ENCODE peak calls at places on chromosomes 4 and X, in nine cellular contexts. One of them, this sample, is unnamed.
A peak's percentile ranks its signal among the peaks of the same experiment; 100 is the strongest.

GRCh38 chr4:128831526-128832252 is 22.2 kb downstream of the JADE1 start:
- DNase-seq in cardiac fibroblast: no peak
- DNase-seq in ecto neural progenitor cell: peak; percentile 62
- DNase-seq in activated naive CD4-positive, alpha-beta T cell treated with anti-CD3 and anti-CD28 coated beads for 36 hours: no peak
- DNase-seq in HT1080: no peak
- DNase-seq in body of pancreas: no peak
- DNase-seq in activated T-cell treated with anti-CD3 and anti-CD28 coated beads for 4 hours: no peak
- DNase-seq in HS-5: no peak
- DNase-seq in HFFc6: no peak
- DNase-seq in this sample: no peak

GRCh38 chrX:66015152-66015827 is 24.6 kb downstream of the VSIG4 start:
- DNase-seq in body of pancreas: no peak
- DNase-seq in HS-5: no peak
- DNase-seq in HT1080: no peak
- DNase-seq in HFFc6: no peak
- DNase-seq in cardiac fibroblast: peak; percentile 2
- DNase-seq in activated naive CD4-positive, alpha-beta T cell treated with anti-CD3 and anti-CD28 coated beads for 36 hours: no peak
- DNase-seq in ecto neural progenitor cell: no peak
- DNase-seq in activated T-cell treated with anti-CD3 and anti-CD28 coated beads for 4 hours: no peak
- DNase-seq in this sample: no peak

GRCh38 chrX:19225906-19226305 is 103.6 kb upstream of the ADGRG2 start:
- DNase-seq in activated T-cell treated with anti-CD3 and anti-CD28 coated beads for 4 hours: no peak
- DNase-seq in HT1080: peak; percentile 42
- DNase-seq in body of pancreas: no peak
- DNase-seq in cardiac fibroblast: peak; percentile 24
- DNase-seq in ecto neural progenitor cell: no peak
- DNase-seq in activated naive CD4-positive, alpha-beta T cell treated with anti-CD3 and anti-CD28 coated beads for 36 hours: no peak
- DNase-seq in HS-5: no peak
- DNase-seq in HFFc6: no peak
- DNase-seq in this sample: no peak

GRCh38 chrX:101417981-101418841 is 10.2 kb downstream of the HNRNPH2 start:
- DNase-seq in HFFc6: no peak
- DNase-seq in activated naive CD4-positive, alpha-beta T cell treated with anti-CD3 and anti-CD28 coated beads for 36 hours: peak; percentile 43
- DNase-seq in HS-5: no peak
- DNase-seq in activated T-cell treated with anti-CD3 and anti-CD28 coated beads for 4 hours: no peak
- DNase-seq in ecto neural progenitor cell: peak; percentile 78
- DNase-seq in body of pancreas: peak; percentile 57
- DNase-seq in cardiac fibroblast: peak; percentile 39
- DNase-seq in HT1080: peak; percentile 20
- DNase-seq in this sample: no peak

GRCh38 chr4:931194-931959 is 739 bp downstream of the GAK start:
- DNase-seq in activated naive CD4-positive, alpha-beta T cell treated with anti-CD3 and anti-CD28 coated beads for 36 hours: peak; percentile 20
- DNase-seq in activated T-cell treated with anti-CD3 and anti-CD28 coated beads for 4 hours: no peak
- DNase-seq in cardiac fibroblast: peak; percentile 72
- DNase-seq in body of pancreas: peak; percentile 30
- DNase-seq in HT1080: peak; percentile 6
- DNase-seq in ecto neural progenitor cell: no peak
- DNase-seq in HFFc6: peak; percentile 82
- DNase-seq in HS-5: peak; percentile 16
- DNase-seq in this sample: no peak

GRCh38 chr4:150078996-150079581 is 844 bp downstream of the DCLK2 start:
- DNase-seq in HS-5: no peak
- DNase-seq in HFFc6: peak; percentile 38
- DNase-seq in activated naive CD4-positive, alpha-beta T cell treated with anti-CD3 and anti-CD28 coated beads for 36 hours: peak; percentile 27
- DNase-seq in body of pancreas: peak; percentile 36
- DNase-seq in HT1080: peak; percentile 48
- DNase-seq in cardiac fibroblast: peak; percentile 38
- DNase-seq in ecto neural progenitor cell: peak; percentile 71
- DNase-seq in activated T-cell treated with anti-CD3 and anti-CD28 coated beads for 4 hours: no peak
- DNase-seq in this sample: no peak

GRCh38 chrX:53685711-53686110 is 808 bp downstream of the HUWE1 start:
- DNase-seq in activated T-cell treated with anti-CD3 and anti-CD28 coated beads for 4 hours: no peak
- DNase-seq in body of pancreas: no peak
- DNase-seq in HS-5: no peak
- DNase-seq in HFFc6: no peak
- DNase-seq in ecto neural progenitor cell: no peak
- DNase-seq in activated naive CD4-positive, alpha-beta T cell treated with anti-CD3 and anti-CD28 coated beads for 36 hours: no peak
- DNase-seq in cardiac fibroblast: no peak
- DNase-seq in HT1080: no peak
- DNase-seq in this sample: no peak

GRCh38 chr4:97923096-97923495 is 220.2 kb downstream of the STPG2 start:
- DNase-seq in activated T-cell treated with anti-CD3 and anti-CD28 coated beads for 4 hours: no peak
- DNase-seq in ecto neural progenitor cell: no peak
- DNase-seq in HS-5: no peak
- DNase-seq in activated naive CD4-positive, alpha-beta T cell treated with anti-CD3 and anti-CD28 coated beads for 36 hours: no peak
- DNase-seq in HFFc6: no peak
- DNase-seq in body of pancreas: no peak
- DNase-seq in cardiac fibroblast: no peak
- DNase-seq in HT1080: no peak
- DNase-seq in this sample: no peak

GRCh38 chr4:163495900-163496299 is 1.4 kb downstream of the TMA16 start:
- DNase-seq in body of pancreas: no peak
- DNase-seq in ecto neural progenitor cell: no peak
- DNase-seq in HFFc6: no peak
- DNase-seq in HT1080: no peak
- DNase-seq in activated naive CD4-positive, alpha-beta T cell treated with anti-CD3 and anti-CD28 coated beads for 36 hours: peak; percentile 14
- DNase-seq in HS-5: no peak
- DNase-seq in activated T-cell treated with anti-CD3 and anti-CD28 coated beads for 4 hours: no peak
- DNase-seq in cardiac fibroblast: peak; percentile 4
- DNase-seq in this sample: no peak

GRCh38 chrX:38755319-38755718 is 45.9 kb upstream of the MID1IP1 start:
- DNase-seq in HS-5: no peak
- DNase-seq in cardiac fibroblast: no peak
- DNase-seq in ecto neural progenitor cell: no peak
- DNase-seq in body of pancreas: no peak
- DNase-seq in activated naive CD4-positive, alpha-beta T cell treated with anti-CD3 and anti-CD28 coated beads for 36 hours: no peak
- DNase-seq in HT1080: no peak
- DNase-seq in HFFc6: no peak
- DNase-seq in activated T-cell treated with anti-CD3 and anti-CD28 coated beads for 4 hours: no peak
- DNase-seq in this sample: no peak

GRCh38 chr4:131006388-131006787 is 1910.4 kb downstream of the C4orf33 start:
- DNase-seq in HT1080: no peak
- DNase-seq in HS-5: no peak
- DNase-seq in cardiac fibroblast: no peak
- DNase-seq in activated naive CD4-positive, alpha-beta T cell treated with anti-CD3 and anti-CD28 coated beads for 36 hours: no peak
- DNase-seq in body of pancreas: no peak
- DNase-seq in ecto neural progenitor cell: no peak
- DNase-seq in HFFc6: no peak
- DNase-seq in activated T-cell treated with anti-CD3 and anti-CD28 coated beads for 4 hours: no peak
- DNase-seq in this sample: no peak

GRCh38 chr4:158715787-158716186 is 7.4 kb downstream of the PPID start:
- DNase-seq in cardiac fibroblast: no peak
- DNase-seq in HS-5: no peak
- DNase-seq in activated T-cell treated with anti-CD3 and anti-CD28 coated beads for 4 hours: no peak
- DNase-seq in activated naive CD4-positive, alpha-beta T cell treated with anti-CD3 and anti-CD28 coated beads for 36 hours: no peak
- DNase-seq in body of pancreas: no peak
- DNase-seq in HT1080: no peak
- DNase-seq in ecto neural progenitor cell: no peak
- DNase-seq in HFFc6: no peak
- DNase-seq in this sample: no peak

GRCh38 chrX:139120760-139121159 is 409.2 kb upstream of the FGF13 start:
- DNase-seq in activated naive CD4-positive, alpha-beta T cell treated with anti-CD3 and anti-CD28 coated beads for 36 hours: no peak
- DNase-seq in activated T-cell treated with anti-CD3 and anti-CD28 coated beads for 4 hours: no peak
- DNase-seq in HT1080: peak; percentile 84
- DNase-seq in HFFc6: no peak
- DNase-seq in body of pancreas: no peak
- DNase-seq in HS-5: peak; percentile 16
- DNase-seq in ecto neural progenitor cell: no peak
- DNase-seq in cardiac fibroblast: no peak
- DNase-seq in this sample: no peak

GRCh38 chr4:124483043-124483906 is 229.3 kb downstream of the ANKRD50 start:
- DNase-seq in cardiac fibroblast: peak; percentile 22
- DNase-seq in body of pancreas: no peak
- DNase-seq in activated naive CD4-positive, alpha-beta T cell treated with anti-CD3 and anti-CD28 coated beads for 36 hours: no peak
- DNase-seq in ecto neural progenitor cell: peak; percentile 72
- DNase-seq in HT1080: no peak
- DNase-seq in HFFc6: no peak
- DNase-seq in HS-5: no peak
- DNase-seq in activated T-cell treated with anti-CD3 and anti-CD28 coated beads for 4 hours: no peak
- DNase-seq in this sample: no peak

GRCh38 chr4:10697071-10697470 is 12.5 kb upstream of the CLNK start:
- DNase-seq in ecto neural progenitor cell: no peak
- DNase-seq in HFFc6: no peak
- DNase-seq in HT1080: no peak
- DNase-seq in activated T-cell treated with anti-CD3 and anti-CD28 coated beads for 4 hours: no peak
- DNase-seq in cardiac fibroblast: no peak
- DNase-seq in activated naive CD4-positive, alpha-beta T cell treated with anti-CD3 and anti-CD28 coated beads for 36 hours: no peak
- DNase-seq in HS-5: no peak
- DNase-seq in body of pancreas: no peak
- DNase-seq in this sample: no peak

GRCh38 chrX:147550217-147550616 is 361.5 kb upstream of the FMR1 start:
- DNase-seq in ecto neural progenitor cell: no peak
- DNase-seq in HS-5: no peak
- DNase-seq in activated naive CD4-positive, alpha-beta T cell treated with anti-CD3 and anti-CD28 coated beads for 36 hours: peak; percentile 9
- DNase-seq in cardiac fibroblast: no peak
- DNase-seq in activated T-cell treated with anti-CD3 and anti-CD28 coated beads for 4 hours: no peak
- DNase-seq in HFFc6: no peak
- DNase-seq in body of pancreas: peak; percentile 11
- DNase-seq in HT1080: peak; percentile 11
- DNase-seq in this sample: no peak

GRCh38 chr4:107299646-107300045 is 263.5 kb upstream of the DKK2 start:
- DNase-seq in ecto neural progenitor cell: no peak
- DNase-seq in activated naive CD4-positive, alpha-beta T cell treated with anti-CD3 and anti-CD28 coated beads for 36 hours: no peak
- DNase-seq in HFFc6: peak; percentile 75
- DNase-seq in HT1080: peak; percentile 41
- DNase-seq in activated T-cell treated with anti-CD3 and anti-CD28 coated beads for 4 hours: no peak
- DNase-seq in cardiac fibroblast: no peak
- DNase-seq in body of pancreas: no peak
- DNase-seq in HS-5: no peak
- DNase-seq in this sample: no peak

GRCh38 chrX:110509778-110510510 is 151.3 kb downstream of the RTL9 start:
- DNase-seq in cardiac fibroblast: peak; percentile 1
- DNase-seq in activated T-cell treated with anti-CD3 and anti-CD28 coated beads for 4 hours: no peak
- DNase-seq in HT1080: peak; percentile 4
- DNase-seq in body of pancreas: no peak
- DNase-seq in activated naive CD4-positive, alpha-beta T cell treated with anti-CD3 and anti-CD28 coated beads for 36 hours: no peak
- DNase-seq in HS-5: peak; percentile 2
- DNase-seq in HFFc6: peak; percentile 1
- DNase-seq in ecto neural progenitor cell: no peak
- DNase-seq in this sample: no peak

GRCh38 chr4:23889814-23890269 is at the start of gene PPARGC1A:
- DNase-seq in cardiac fibroblast: peak; percentile 19
- DNase-seq in HS-5: no peak
- DNase-seq in HT1080: peak; percentile 61
- DNase-seq in activated naive CD4-positive, alpha-beta T cell treated with anti-CD3 and anti-CD28 coated beads for 36 hours: peak; percentile 20
- DNase-seq in body of pancreas: peak; percentile 64
- DNase-seq in activated T-cell treated with anti-CD3 and anti-CD28 coated beads for 4 hours: no peak
- DNase-seq in HFFc6: no peak
- DNase-seq in ecto neural progenitor cell: peak; percentile 63
- DNase-seq in this sample: no peak

GRCh38 chrX:134849390-134849789 is 141.4 kb upstream of the SMIM10 start:
- DNase-seq in ecto neural progenitor cell: no peak
- DNase-seq in HFFc6: peak; percentile 31
- DNase-seq in cardiac fibroblast: peak; percentile 51
- DNase-seq in activated T-cell treated with anti-CD3 and anti-CD28 coated beads for 4 hours: no peak
- DNase-seq in HT1080: peak; percentile 69
- DNase-seq in body of pancreas: no peak
- DNase-seq in activated naive CD4-positive, alpha-beta T cell treated with anti-CD3 and anti-CD28 coated beads for 36 hours: no peak
- DNase-seq in HS-5: no peak
- DNase-seq in this sample: no peak

GRCh38 chr4:78776729-78777555 is 792 bp downstream of the BMP2K start:
- DNase-seq in activated T-cell treated with anti-CD3 and anti-CD28 coated beads for 4 hours: peak; percentile 24
- DNase-seq in body of pancreas: peak; percentile 43
- DNase-seq in activated naive CD4-positive, alpha-beta T cell treated with anti-CD3 and anti-CD28 coated beads for 36 hours: peak; percentile 67
- DNase-seq in HS-5: peak; percentile 62
- DNase-seq in cardiac fibroblast: peak; percentile 71
- DNase-seq in HT1080: peak; percentile 83
- DNase-seq in HFFc6: peak; percentile 61
- DNase-seq in ecto neural progenitor cell: peak; percentile 64
- DNase-seq in this sample: no peak

GRCh38 chrX:17836830-17837229 is 24.3 kb downstream of the RAI2 start:
- DNase-seq in HS-5: no peak
- DNase-seq in cardiac fibroblast: peak; percentile 45
- DNase-seq in body of pancreas: no peak
- DNase-seq in activated T-cell treated with anti-CD3 and anti-CD28 coated beads for 4 hours: no peak
- DNase-seq in HT1080: no peak
- DNase-seq in activated naive CD4-positive, alpha-beta T cell treated with anti-CD3 and anti-CD28 coated beads for 36 hours: no peak
- DNase-seq in ecto neural progenitor cell: no peak
- DNase-seq in HFFc6: no peak
- DNase-seq in this sample: no peak

GRCh38 chr4:128916832-128917231 is 107.3 kb downstream of the JADE1 start:
- DNase-seq in HFFc6: no peak
- DNase-seq in HT1080: no peak
- DNase-seq in activated naive CD4-positive, alpha-beta T cell treated with anti-CD3 and anti-CD28 coated beads for 36 hours: no peak
- DNase-seq in HS-5: no peak
- DNase-seq in activated T-cell treated with anti-CD3 and anti-CD28 coated beads for 4 hours: no peak
- DNase-seq in cardiac fibroblast: no peak
- DNase-seq in ecto neural progenitor cell: no peak
- DNase-seq in body of pancreas: no peak
- DNase-seq in this sample: no peak

GRCh38 chrX:66046612-66047235 is 6.8 kb upstream of the VSIG4 start:
- DNase-seq in body of pancreas: no peak
- DNase-seq in activated T-cell treated with anti-CD3 and anti-CD28 coated beads for 4 hours: peak; percentile 11
- DNase-seq in HS-5: no peak
- DNase-seq in activated naive CD4-positive, alpha-beta T cell treated with anti-CD3 and anti-CD28 coated beads for 36 hours: peak; percentile 69
- DNase-seq in HT1080: no peak
- DNase-seq in ecto neural progenitor cell: no peak
- DNase-seq in cardiac fibroblast: no peak
- DNase-seq in HFFc6: no peak
- DNase-seq in this sample: no peak

GRCh38 chr4:40881851-40882250 is 132.1 kb downstream of the NSUN7 start:
- DNase-seq in HT1080: no peak
- DNase-seq in body of pancreas: no peak
- DNase-seq in HS-5: no peak
- DNase-seq in HFFc6: no peak
- DNase-seq in ecto neural progenitor cell: no peak
- DNase-seq in cardiac fibroblast: no peak
- DNase-seq in activated T-cell treated with anti-CD3 and anti-CD28 coated beads for 4 hours: no peak
- DNase-seq in activated naive CD4-positive, alpha-beta T cell treated with anti-CD3 and anti-CD28 coated beads for 36 hours: no peak
- DNase-seq in this sample: no peak

GRCh38 chr4:15003441-15003890 is 1.2 kb downstream of the CPEB2 start:
- DNase-seq in HT1080: no peak
- DNase-seq in HFFc6: peak; percentile 21
- DNase-seq in activated naive CD4-positive, alpha-beta T cell treated with anti-CD3 and anti-CD28 coated beads for 36 hours: peak; percentile 65
- DNase-seq in ecto neural progenitor cell: peak; percentile 74
- DNase-seq in body of pancreas: peak; percentile 72
- DNase-seq in activated T-cell treated with anti-CD3 and anti-CD28 coated beads for 4 hours: peak; percentile 48
- DNase-seq in cardiac fibroblast: peak; percentile 41
- DNase-seq in HS-5: no peak
- DNase-seq in this sample: no peak

GRCh38 chr4:176885224-176885623 is 92.5 kb upstream of the VEGFC start:
- DNase-seq in HFFc6: peak; percentile 13
- DNase-seq in HT1080: no peak
- DNase-seq in HS-5: no peak
- DNase-seq in ecto neural progenitor cell: no peak
- DNase-seq in cardiac fibroblast: peak; percentile 34
- DNase-seq in activated naive CD4-positive, alpha-beta T cell treated with anti-CD3 and anti-CD28 coated beads for 36 hours: no peak
- DNase-seq in body of pancreas: no peak
- DNase-seq in activated T-cell treated with anti-CD3 and anti-CD28 coated beads for 4 hours: no peak
- DNase-seq in this sample: no peak

GRCh38 chrX:116285506-116285905 is 115.0 kb downstream of the AGTR2 start:
- DNase-seq in activated T-cell treated with anti-CD3 and anti-CD28 coated beads for 4 hours: no peak
- DNase-seq in cardiac fibroblast: peak; percentile 25
- DNase-seq in HS-5: no peak
- DNase-seq in activated naive CD4-positive, alpha-beta T cell treated with anti-CD3 and anti-CD28 coated beads for 36 hours: no peak
- DNase-seq in ecto neural progenitor cell: no peak
- DNase-seq in HFFc6: no peak
- DNase-seq in body of pancreas: no peak
- DNase-seq in HT1080: no peak
- DNase-seq in this sample: no peak

GRCh38 chrX:3713225-3713936 is at the start of gene PRKX:
- DNase-seq in cardiac fibroblast: peak; percentile 32
- DNase-seq in HT1080: peak; percentile 36
- DNase-seq in HFFc6: peak; percentile 15
- DNase-seq in ecto neural progenitor cell: peak; percentile 78
- DNase-seq in activated naive CD4-positive, alpha-beta T cell treated with anti-CD3 and anti-CD28 coated beads for 36 hours: peak; percentile 54
- DNase-seq in activated T-cell treated with anti-CD3 and anti-CD28 coated beads for 4 hours: peak; percentile 51
- DNase-seq in body of pancreas: peak; percentile 45
- DNase-seq in HS-5: no peak
- DNase-seq in this sample: no peak

GRCh38 chr4:118954246-118954645 is 65.6 kb downstream of the SYNPO2 start:
- DNase-seq in ecto neural progenitor cell: no peak
- DNase-seq in HT1080: peak; percentile 25
- DNase-seq in activated naive CD4-positive, alpha-beta T cell treated with anti-CD3 and anti-CD28 coated beads for 36 hours: no peak
- DNase-seq in cardiac fibroblast: peak; percentile 56
- DNase-seq in body of pancreas: no peak
- DNase-seq in HFFc6: peak; percentile 32
- DNase-seq in HS-5: no peak
- DNase-seq in activated T-cell treated with anti-CD3 and anti-CD28 coated beads for 4 hours: no peak
- DNase-seq in this sample: no peak

GRCh38 chrX:72540318-72540717 is 32.3 kb downstream of the HDAC8 start:
- DNase-seq in HS-5: no peak
- DNase-seq in HFFc6: peak; percentile 0
- DNase-seq in ecto neural progenitor cell: no peak
- DNase-seq in body of pancreas: no peak
- DNase-seq in cardiac fibroblast: peak; percentile 53
- DNase-seq in activated T-cell treated with anti-CD3 and anti-CD28 coated beads for 4 hours: no peak
- DNase-seq in activated naive CD4-positive, alpha-beta T cell treated with anti-CD3 and anti-CD28 coated beads for 36 hours: no peak
- DNase-seq in HT1080: no peak
- DNase-seq in this sample: peak; percentile 1

This sample was measured in BJ.